ENCODE peak calls at places on chromosome 17, in four cellular contexts. One of them, this sample, is unnamed.
A peak's percentile ranks its signal among the peaks of the same experiment; 100 is the strongest.

GRCh38 chr17:67137860-67138259 is 93.5 kb downstream of the CACNG1 start:
- DNase-seq in AG10803: no peak
- DNase-seq in head of caudate nucleus: no peak
- DNase-seq in coronary artery: no peak
- DNase-seq in this sample: no peak

GRCh38 chr17:3826191-3826590 is 19.9 kb downstream of the NCBP3 start:
- DNase-seq in AG10803: no peak
- DNase-seq in coronary artery: no peak
- DNase-seq in head of caudate nucleus: no peak
- DNase-seq in this sample: no peak

GRCh38 chr17:57530026-57530425 is 215.1 kb downstream of the CCDC182 start:
- DNase-seq in coronary artery: no peak
- DNase-seq in AG10803: peak; percentile 58
- DNase-seq in head of caudate nucleus: no peak
- DNase-seq in this sample: no peak

GRCh38 chr17:2598166-2598565 is 4.7 kb downstream of the PAFAH1B1 start:
- DNase-seq in AG10803: peak; percentile 74
- DNase-seq in coronary artery: no peak
- DNase-seq in head of caudate nucleus: no peak
- DNase-seq in this sample: no peak

GRCh38 chr17:66841744-66842143 is 6.8 kb downstream of the CACNG5 start:
- DNase-seq in coronary artery: no peak
- DNase-seq in AG10803: no peak
- DNase-seq in head of caudate nucleus: no peak
- DNase-seq in this sample: no peak

GRCh38 chr17:81890447-81891302 is 711 bp downstream of the ALYREF start:
- DNase-seq in head of caudate nucleus: no peak
- DNase-seq in coronary artery: no peak
- DNase-seq in AG10803: no peak
- DNase-seq in this sample: no peak

GRCh38 chr17:68853439-68853838 is 101.8 kb downstream of the ABCA8 start:
- DNase-seq in AG10803: peak; percentile 9
- DNase-seq in coronary artery: no peak
- DNase-seq in head of caudate nucleus: no peak
- DNase-seq in this sample: no peak

GRCh38 chr17:3808701-3809100 is 7.7 kb upstream of the ITGAE start:
- DNase-seq in coronary artery: no peak
- DNase-seq in AG10803: no peak
- DNase-seq in head of caudate nucleus: no peak
- DNase-seq in this sample: no peak

GRCh38 chr17:76219670-76220383 is 20.5 kb downstream of the RNF157 start:
- DNase-seq in coronary artery: no peak
- DNase-seq in AG10803: no peak
- DNase-seq in head of caudate nucleus: no peak
- DNase-seq in this sample: no peak

GRCh38 chr17:37481001-37481665 is 8.6 kb upstream of the DUSP14 start:
- DNase-seq in head of caudate nucleus: no peak
- DNase-seq in coronary artery: no peak
- DNase-seq in AG10803: peak; percentile 20
- DNase-seq in this sample: no peak

GRCh38 chr17:50022463-50023130 is 27.6 kb upstream of the DLX3 start:
- DNase-seq in AG10803: no peak
- DNase-seq in coronary artery: no peak
- DNase-seq in head of caudate nucleus: no peak
- DNase-seq in this sample: no peak

GRCh38 chr17:76421054-76421427 is 31.9 kb downstream of the UBE2O start:
- DNase-seq in head of caudate nucleus: no peak
- DNase-seq in AG10803: peak; percentile 45
- DNase-seq in coronary artery: no peak
- DNase-seq in this sample: no peak

GRCh38 chr17:18968945-18969887 is 17.3 kb downstream of the SLC5A10 start:
- DNase-seq in AG10803: no peak
- DNase-seq in head of caudate nucleus: no peak
- DNase-seq in coronary artery: no peak
- DNase-seq in this sample: no peak

GRCh38 chr17:38871247-38871991 is 1.6 kb downstream of the LASP1 start:
- DNase-seq in head of caudate nucleus: no peak
- DNase-seq in coronary artery: no peak
- DNase-seq in AG10803: peak; percentile 53
- DNase-seq in this sample: no peak

GRCh38 chr17:81601525-81602120 is 35.3 kb downstream of the NPLOC4 start:
- DNase-seq in coronary artery: no peak
- DNase-seq in AG10803: peak; percentile 77
- DNase-seq in head of caudate nucleus: peak; percentile 54
- DNase-seq in this sample: no peak

GRCh38 chr17:38418693-38419507 is 9.4 kb upstream of the ARHGAP23 start:
- DNase-seq in coronary artery: no peak
- DNase-seq in AG10803: no peak
- DNase-seq in head of caudate nucleus: no peak
- DNase-seq in this sample: no peak

GRCh38 chr17:77435272-77436057 is 294.7 kb downstream of the SEC14L1 start:
- DNase-seq in head of caudate nucleus: no peak
- DNase-seq in AG10803: no peak
- DNase-seq in coronary artery: no peak
- DNase-seq in this sample: no peak